ENCODE peak calls at places on chromosomes 6 and 20, in ten cellular contexts. E is A549, H is pancreas, W is A673, R is fibroblast of lung, K is endodermal cell, A is fibroblast of pulmonary artery, S is lower lobe of right lung, D is tibial nerve, G is IMR-90. L is an unnamed sample.

GRCh38 chr6:53524455-53524815 is 20.5 kb downstream of the GCLC start:
- DNase-seq in R (peak), S (no peak), G (peak), E (no peak), H (no peak), K (no peak), D (no peak), A (peak), W (peak), L (peak)

GRCh38 chr6:3997144-3997770 is 81.7 kb downstream of the FAM217A start:
- DNase-seq in W (peak), H (no peak), D (no peak), E (no peak), R (peak), K (no peak), A (peak), S (no peak), G (peak), L (no peak)

GRCh38 chr6:162621246-162621645 is 106.3 kb downstream of the PRKN start:
- DNase-seq in D (no peak), K (peak), A (peak), G (no peak), E (peak), H (no peak), S (no peak), W (no peak), R (peak), L (no peak)

GRCh38 chr6:44049163-44049988 is 77.9 kb downstream of the MRPL14 start:
- DNase-seq in W (no peak), K (no peak), D (no peak), H (no peak), S (peak), R (peak), A (peak), G (peak), E (no peak), L (no peak)

GRCh38 chr6:31899882-31900722 is 1.8 kb downstream of the ZBTB12 start:
- DNase-seq in W (no peak), K (peak), R (no peak), G (no peak), A (no peak), E (no peak), D (no peak), S (no peak), H (peak), L (no peak)

GRCh38 chr6:70763754-70764153 is 96.1 kb downstream of the SMAP1 start:
- DNase-seq in W (no peak), S (no peak), A (peak), E (no peak), H (no peak), K (no peak), D (no peak), R (peak), G (peak), L (no peak)

GRCh38 chr20:13243826-13244376 is 22.8 kb downstream of the ISM1 start:
- DNase-seq in D (no peak), R (no peak), E (peak), W (no peak), G (no peak), A (no peak), H (no peak), K (no peak), S (no peak), L (peak)

GRCh38 chr20:1860446-1860845 is 34.8 kb upstream of the SIRPA start:
- DNase-seq in A (peak), G (peak), K (no peak), R (peak), S (no peak), E (no peak), D (no peak), H (no peak), W (no peak), L (peak)

GRCh38 chr6:8030920-8031319 is 33.3 kb downstream of the BLOC1S5 start:
- DNase-seq in G (no peak), D (no peak), E (no peak), W (no peak), H (no peak), A (no peak), R (no peak), K (no peak), S (no peak), L (no peak)

GRCh38 chr20:25065625-25066338 is 7.8 kb upstream of the ACSS1 start:
- DNase-seq in E (peak), S (no peak), D (peak), K (peak), R (peak), W (peak), H (peak), G (peak), A (peak), L (no peak)

DNA sequence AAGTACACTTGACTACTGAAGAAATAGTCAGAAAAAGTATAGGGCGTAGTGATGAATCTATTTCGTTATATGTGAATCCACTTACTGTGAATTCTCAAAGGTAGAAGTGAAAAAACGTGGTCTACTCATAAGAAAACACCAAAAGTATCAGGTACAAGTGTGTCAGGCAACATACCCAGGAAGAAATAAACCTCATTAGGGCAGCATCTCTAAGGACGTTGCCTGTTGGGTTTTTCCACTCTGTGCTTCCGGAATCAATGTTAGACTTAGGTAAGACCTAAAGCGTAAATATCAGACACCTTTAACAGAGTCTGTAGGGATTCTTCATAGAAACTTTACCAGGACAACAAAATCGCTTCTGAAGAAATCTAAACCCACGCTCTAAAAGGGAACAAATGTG is 607.2 kb upstream of the EPHA7 start:
- DNase-seq in G (no peak), K (no peak), S (no peak), E (no peak), D (no peak), H (no peak), W (no peak), R (no peak), A (no peak), L (no peak)
- TF ChIP-seq CTCF in G (no peak), K (no peak), S (no peak), E (no peak), D (no peak), H (no peak), W (no peak), R (no peak), A (no peak), L (no peak)

GRCh38 chr20:9837634-9838033 is 1.2 kb downstream of the PAK5 start:
- DNase-seq in S (no peak), K (no peak), R (no peak), H (no peak), A (no peak), G (no peak), E (no peak), D (no peak), W (peak), L (no peak)

GRCh38 chr20:9839626-9840025 is 750 bp upstream of the PAK5 start:
- DNase-seq in G (no peak), H (no peak), K (no peak), R (no peak), D (no peak), W (no peak), S (no peak), E (no peak), A (no peak), L (no peak)

GRCh38 chr20:9838378-9839295 is at the start of gene PAK5:
- DNase-seq in R (peak), G (peak), E (peak), K (peak), H (peak), D (no peak), S (peak), A (peak), W (peak), L (no peak)

GRCh38 chr20:9835302-9835701 is 3.6 kb downstream of the PAK5 start:
- DNase-seq in H (no peak), S (no peak), W (no peak), G (no peak), R (no peak), D (no peak), E (no peak), A (no peak), K (no peak), L (no peak)

DNA sequence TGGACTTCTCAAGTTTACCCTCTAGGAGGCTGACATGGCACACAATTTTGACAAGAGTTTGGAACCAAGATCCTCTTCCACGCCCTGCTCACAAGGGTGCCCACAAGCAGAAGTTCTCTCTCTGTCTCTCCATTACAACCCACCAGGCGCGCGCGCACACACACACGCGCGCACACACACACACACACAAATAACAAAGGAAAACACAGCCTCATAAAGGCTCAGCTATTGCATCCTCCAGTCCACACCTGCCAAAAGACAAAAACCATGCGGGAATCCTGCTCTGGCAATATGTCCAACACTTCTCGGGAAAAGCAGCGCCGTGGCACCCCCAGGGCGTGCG is 870 bp downstream of the PAK5 start:
- DNase-seq in K (no peak), W (no peak), R (no peak), E (no peak), A (no peak), S (no peak), H (no peak), G (no peak), D (no peak), L (no peak)
- H3K4me3 ChIP-seq in K (peak), W (peak), R (peak), E (peak), A (no peak), S (peak), H (peak), G (no peak), D (no peak), L (no peak)

GRCh38 chr20:62377615-62378085 is 9.3 kb upstream of the RPS21 start:
- DNase-seq in D (no peak), R (no peak), H (no peak), G (no peak), A (no peak), K (no peak), S (no peak), E (no peak), W (no peak), L (no peak)

GRCh38 chr20:62378215-62378614 is 8.7 kb upstream of the RPS21 start:
- DNase-seq in S (no peak), E (no peak), G (no peak), W (no peak), A (no peak), K (peak), R (peak), H (no peak), D (no peak), L (no peak)

GRCh38 chr20:62377064-62377461 is 9.8 kb upstream of the RPS21 start:
- DNase-seq in E (no peak), H (no peak), D (no peak), S (no peak), R (no peak), W (no peak), K (no peak), A (no peak), G (no peak), L (no peak)

GRCh38 chr20:62374431-62375152 is 7.5 kb upstream of the LAMA5 start:
- DNase-seq in W (no peak), D (no peak), S (no peak), K (no peak), E (no peak), A (no peak), R (no peak), G (peak), H (no peak), L (no peak)

DNA sequence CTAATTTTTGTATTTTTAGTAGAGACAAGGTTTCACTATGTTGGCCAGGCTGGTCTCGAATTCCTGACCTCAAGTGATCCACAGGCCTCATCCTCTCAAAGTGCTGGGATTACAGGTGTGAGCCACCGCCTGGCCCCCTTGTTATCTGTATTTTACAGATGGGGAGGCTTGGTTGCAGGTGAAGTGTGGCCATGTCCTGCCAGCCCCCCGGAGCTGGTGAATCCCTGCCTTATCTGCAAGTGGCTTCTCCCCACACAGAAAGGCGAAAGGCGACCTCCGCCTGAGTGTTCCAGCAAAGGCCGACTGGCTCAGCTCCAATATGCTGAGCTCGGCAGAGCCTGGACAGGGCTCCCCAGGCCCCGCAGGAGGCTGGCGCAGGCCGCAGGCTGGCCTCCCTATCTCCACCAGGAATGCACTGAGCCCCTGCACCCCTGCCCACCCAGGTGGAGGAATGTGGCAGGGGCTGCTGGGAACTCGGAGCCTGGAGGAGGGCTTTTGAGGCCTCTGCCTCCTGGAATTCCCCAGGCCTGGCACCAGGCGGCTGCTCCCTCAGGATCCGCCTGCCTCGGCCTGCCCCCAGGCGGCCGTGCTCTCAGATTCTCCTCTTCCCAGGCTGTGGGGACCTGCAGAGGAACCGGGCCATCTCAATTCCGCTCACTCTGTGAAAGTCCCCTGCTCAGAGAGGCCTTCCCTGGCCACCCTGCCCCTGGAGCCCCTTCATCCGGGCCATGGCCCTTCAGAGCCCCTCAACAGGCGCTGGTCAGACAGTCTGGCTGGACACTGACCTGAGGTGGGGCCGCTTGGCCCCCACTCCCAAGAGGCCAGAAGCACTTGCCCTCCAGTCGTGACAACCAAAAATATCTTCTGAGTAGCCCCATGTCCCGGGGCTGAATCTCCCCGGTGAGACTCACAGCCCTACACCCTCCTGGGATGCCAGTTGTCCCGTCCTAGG is 9.3 kb upstream of the LAMA5 start:
- DNase-seq in A (peak), E (no peak), G (peak), K (peak), R (peak), D (no peak), H (no peak), W (no peak), S (no peak), L (no peak)
- TF ChIP-seq CTCF in A (peak), E (peak), G (peak), K (peak), R (peak), D (peak), H (no peak), W (no peak), S (peak), L (peak)

DNA sequence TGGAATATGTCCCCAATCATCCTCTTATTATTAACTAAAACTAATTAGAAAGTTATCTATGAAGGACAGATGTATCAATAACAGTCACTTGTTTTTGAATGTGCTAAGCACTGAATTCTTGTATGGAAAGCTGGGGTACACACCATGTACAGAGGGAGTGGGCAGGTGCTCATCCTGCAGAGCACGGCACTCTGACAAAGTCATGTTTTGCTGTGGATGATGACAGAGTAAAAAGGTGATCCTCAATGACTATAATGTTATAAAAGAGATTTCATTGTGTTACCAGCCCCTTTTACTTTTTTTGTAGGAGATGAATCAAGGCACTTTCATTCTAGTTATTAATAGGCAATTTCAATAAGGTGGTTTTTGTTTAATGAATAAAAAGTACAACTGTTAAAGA is 51.4 kb upstream of the MCM9 start:
- DNase-seq in K (no peak), S (no peak), H (no peak), D (no peak), R (no peak), G (no peak), A (no peak), W (no peak), E (no peak), L (no peak)
- H3K4me3 ChIP-seq in K (no peak), S (no peak), H (no peak), D (no peak), R (no peak), G (no peak), A (no peak), W (no peak), E (no peak), L (no peak)

L was measured in AG04449.